ENCODE peak calls at places on chromosomes 6 and 20, in five cellular contexts. E is GM10248, A is foreskin fibroblast, T is ACHN, B is HTR-8/SVneo. L is an unnamed sample.

GRCh38 chr20:56371977-56372376 is 13.2 kb downstream of the FAM210B start:
- DNase-seq in E (no peak), A (no peak), T (no peak), B (no peak), L (no peak)

GRCh38 chr6:149701699-149702098 is 16.2 kb downstream of the LATS1 start:
- DNase-seq in E (no peak), A (peak), T (no peak), B (no peak), L (no peak)

GRCh38 chr20:53847843-53848185 is 222.6 kb downstream of the BCAS1 start:
- DNase-seq in E (no peak), A (no peak), T (no peak), B (no peak), L (no peak)

GRCh38 chr6:143962644-143962929 is 45.5 kb downstream of the PLAGL1 start:
- DNase-seq in E (no peak), A (peak), T (no peak), B (no peak), L (no peak)

GRCh38 chr6:46440133-46440532 is 51.1 kb downstream of the RCAN2 start:
- DNase-seq in E (no peak), A (peak), T (no peak), B (no peak), L (no peak)

GRCh38 chr20:21609221-21609620 is 95.4 kb upstream of the NKX2-2 start:
- DNase-seq in E (no peak), A (no peak), T (no peak), B (no peak), L (no peak)

GRCh38 chr6:125245523-125246264 is 56.1 kb downstream of the HDDC2 start:
- DNase-seq in E (no peak), A (no peak), T (no peak), B (no peak), L (no peak)

GRCh38 chr20:17650301-17650761 is 31.7 kb downstream of the RRBP1 start:
- DNase-seq in E (no peak), A (no peak), T (no peak), B (no peak), L (no peak)

GRCh38 chr6:106037060-106037459 is 49.1 kb upstream of the PRDM1 start:
- DNase-seq in E (no peak), A (peak), T (no peak), B (peak), L (no peak)

GRCh38 chr6:17423018-17423417 is 29.6 kb downstream of the CAP2 start:
- DNase-seq in E (no peak), A (no peak), T (no peak), B (no peak), L (no peak)

GRCh38 chr6:3061501-3061941 is 6.8 kb upstream of the RIPK1 start:
- DNase-seq in E (no peak), A (peak), T (no peak), B (peak), L (no peak)